ENCODE peak calls at places on chromosomes 3 and 15, in nine cellular contexts. S is esophagus squamous epithelium, H is AG04450, J is coronary artery, Q is HFF-Myc, Y is H9, L is Peyer's patch, P is prostate gland, I is endothelial cell. Z is an unnamed sample.

GRCh38 chr3:71753716-71754609 is at the start of gene GPR27:
- DNase-seq in S (no peak), H (no peak), J (no peak), Q (no peak), Y (peak; percentile 56), L (no peak), P (no peak), I (peak; percentile 33), Z (no peak)

GRCh38 chr15:48935236-48935635 is 28.5 kb downstream of the SHC4 start:
- DNase-seq in S (no peak), H (no peak), J (no peak), Q (no peak), Y (no peak), L (no peak), P (no peak), I (no peak), Z (no peak)

GRCh38 chr3:60048447-60048848 is 998.6 kb upstream of the CFAP20DC start:
- DNase-seq in S (no peak), H (no peak), J (no peak), Q (no peak), Y (no peak), L (no peak), P (no peak), I (no peak), Z (no peak)

GRCh38 chr3:55178336-55178735 is 250.5 kb upstream of the LRTM1 start:
- DNase-seq in S (no peak), H (no peak), J (no peak), Q (no peak), Y (no peak), L (no peak), P (peak; percentile 6), I (no peak), Z (no peak)

GRCh38 chr15:68653795-68654194 is 75.0 kb downstream of the CORO2B start:
- DNase-seq in S (no peak), H (no peak), J (peak; percentile 22), Q (no peak), Y (no peak), L (no peak), P (no peak), I (no peak), Z (no peak)

GRCh38 chr3:134406331-134407246 is 32.3 kb upstream of the AMOTL2 start:
- DNase-seq in S (no peak), H (no peak), J (no peak), Q (no peak), Y (peak; percentile 78), L (peak; percentile 73), P (no peak), I (peak; percentile 50), Z (no peak)

GRCh38 chr3:172606021-172606420 is 82.8 kb upstream of the TNFSF10 start:
- DNase-seq in S (no peak), H (no peak), J (no peak), Q (no peak), Y (no peak), L (no peak), P (no peak), I (no peak), Z (no peak)

GRCh38 chr3:146507331-146508120 is 36.9 kb downstream of the PLSCR1 start:
- DNase-seq in S (no peak), H (no peak), J (no peak), Q (no peak), Y (no peak), L (no peak), P (no peak), I (no peak), Z (no peak)

GRCh38 chr15:45871121-45871855 is 236.5 kb downstream of the SQOR start:
- DNase-seq in S (no peak), H (no peak), J (no peak), Q (no peak), Y (no peak), L (no peak), P (no peak), I (no peak), Z (peak; percentile 18)

GRCh38 chr3:110734524-110734923 is 337.1 kb upstream of the NECTIN3 start:
- DNase-seq in S (no peak), H (no peak), J (no peak), Q (no peak), Y (no peak), L (no peak), P (no peak), I (no peak), Z (no peak)

GRCh38 chr3:99846472-99846871 is 28.8 kb downstream of the CMSS1 start:
- DNase-seq in S (no peak), H (no peak), J (no peak), Q (no peak), Y (no peak), L (no peak), P (no peak), I (no peak), Z (peak; percentile 24)

GRCh38 chr3:155859859-155860258 is 5.6 kb upstream of the SLC33A1 start:
- DNase-seq in S (no peak), H (no peak), J (no peak), Q (no peak), Y (no peak), L (no peak), P (no peak), I (no peak), Z (no peak)
- TF ChIP-seq CTCF in S (no peak), H (peak; percentile 38), J (no peak), Q (peak; percentile 15), Y (peak; percentile 12), L (no peak), P (no peak), I (no peak), Z (peak; percentile 27)

GRCh38 chr15:62912808-62913207 is 129.7 kb upstream of the TPM1 start:
- DNase-seq in S (no peak), H (no peak), J (no peak), Q (no peak), Y (peak; percentile 44), L (no peak), P (no peak), I (no peak), Z (no peak)
- TF ChIP-seq CTCF in S (no peak), H (peak; percentile 30), J (no peak), Q (no peak), Y (peak; percentile 48), L (no peak), P (no peak), I (no peak), Z (no peak)

GRCh38 chr3:177137774-177138705 is 59.2 kb downstream of the TBL1XR1 start:
- DNase-seq in S (no peak), H (no peak), J (no peak), Q (no peak), Y (no peak), L (no peak), P (no peak), I (no peak), Z (no peak)
- TF ChIP-seq CTCF in S (no peak), H (no peak), J (no peak), Q (no peak), Y (no peak), L (no peak), P (no peak), I (no peak), Z (no peak)

GRCh38 chr3:113240841-113241240 is 29.5 kb downstream of the BOC start:
- DNase-seq in S (no peak), H (no peak), J (no peak), Q (no peak), Y (peak; percentile 22), L (no peak), P (no peak), I (no peak), Z (no peak)
- TF ChIP-seq CTCF in S (no peak), H (no peak), J (no peak), Q (no peak), Y (no peak), L (no peak), P (no peak), I (no peak), Z (no peak)

GRCh38 chr3:14401692-14402303 is 608 bp upstream of the SLC6A6 start:
- DNase-seq in S (no peak), H (no peak), J (no peak), Q (no peak), Y (no peak), L (no peak), P (no peak), I (no peak), Z (no peak)

GRCh38 chr3:14397531-14397930 is 4.9 kb upstream of the SLC6A6 start:
- DNase-seq in S (no peak), H (no peak), J (no peak), Q (no peak), Y (no peak), L (no peak), P (no peak), I (no peak), Z (no peak)

GRCh38 chr3:14397940-14398800 is 4.2 kb upstream of the SLC6A6 start:
- DNase-seq in S (no peak), H (no peak), J (no peak), Q (no peak), Y (no peak), L (no peak), P (no peak), I (no peak), Z (no peak)

GRCh38 chr3:14396293-14396692 is 6.1 kb upstream of the SLC6A6 start:
- DNase-seq in S (no peak), H (no peak), J (no peak), Q (no peak), Y (no peak), L (no peak), P (no peak), I (no peak), Z (no peak)

GRCh38 chr3:14398801-14399114 is 3.6 kb upstream of the SLC6A6 start:
- DNase-seq in S (no peak), H (no peak), J (no peak), Q (no peak), Y (no peak), L (no peak), P (no peak), I (no peak), Z (no peak)
- TF ChIP-seq CTCF in S (no peak), H (no peak), J (no peak), Q (no peak), Y (no peak), L (no peak), P (no peak), I (no peak), Z (peak; percentile 6)

DNA sequence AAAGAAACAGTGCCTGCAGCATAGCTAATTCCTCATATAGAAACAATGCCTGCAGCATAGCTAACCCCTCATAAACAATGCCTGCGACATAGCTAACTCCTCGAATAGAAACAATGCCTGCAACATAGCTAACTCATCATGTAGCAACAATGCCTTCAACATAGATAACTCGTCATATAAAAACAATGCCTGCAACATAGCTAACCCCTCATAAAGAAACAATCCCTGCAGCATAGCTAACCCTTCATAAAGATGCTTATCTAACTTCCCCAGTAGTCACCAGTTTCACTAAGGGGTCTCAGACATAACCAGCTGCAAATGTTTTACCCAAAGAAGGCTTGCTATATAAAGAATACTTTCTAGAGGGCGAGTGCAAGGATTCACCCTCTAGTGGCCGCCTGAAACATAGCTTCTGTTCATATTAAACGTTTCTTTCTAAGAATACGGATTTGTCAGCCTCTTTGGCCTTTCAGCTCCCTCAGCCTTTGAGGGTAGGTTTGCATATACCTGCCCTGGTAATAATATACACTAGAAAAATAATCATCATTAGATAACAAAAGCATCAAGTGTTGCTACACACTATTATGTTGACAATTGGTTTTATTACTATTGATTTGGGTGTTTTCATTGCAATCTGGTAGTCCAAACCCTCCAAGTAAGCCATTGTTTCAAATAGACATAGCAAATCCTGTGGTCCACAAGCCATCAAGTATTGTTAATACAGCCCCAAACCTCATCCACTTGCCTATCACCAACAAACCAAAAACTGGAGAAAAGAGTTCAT is 44.4 kb upstream of the FAN1 start:
- DNase-seq in S (no peak), H (peak; percentile 11), J (no peak), Q (no peak), Y (no peak), L (no peak), P (no peak), I (peak; percentile 14), Z (peak; percentile 13)
- TF ChIP-seq CTCF in S (peak; percentile 47), H (peak; percentile 82), J (peak; percentile 19), Q (peak; percentile 62), Y (peak; percentile 81), L (peak; percentile 51), P (no peak), I (peak; percentile 80), Z (peak; percentile 72)